ENCODE peak calls at places on chromosomes 3 and 15, in seven cellular contexts. C is CD4-positive, alpha-beta T cell; G is testis; A is fibroblast of mammary gland; H is MM.1S; T is psoas muscle; N is breast epithelium. Y is an unnamed sample.

GRCh38 chr3:39000008-39000450 is 51.7 kb downstream of the SCN11A start:
- DNase-seq in C (no peak), T (no peak), H (peak; percentile 83), N (no peak), A (peak; percentile 78), G (no peak), Y (peak; percentile 59)

GRCh38 chr3:127951276-127951675 is 36.2 kb downstream of the KBTBD12 start:
- DNase-seq in N (no peak), A (peak; percentile 86), H (no peak), T (no peak), G (no peak), C (no peak), Y (no peak)

GRCh38 chr3:187684444-187684843 is 14.2 kb upstream of the SST start:
- DNase-seq in C (no peak), G (no peak), A (no peak), T (no peak), N (no peak), H (no peak), Y (no peak)

GRCh38 chr3:135756016-135756695 is 209.4 kb upstream of the PPP2R3A start:
- DNase-seq in A (no peak), H (no peak), N (no peak), C (no peak), T (no peak), G (no peak), Y (no peak)

GRCh38 chr3:128500556-128500955 is 7.6 kb upstream of the GATA2 start:
- DNase-seq in T (no peak), N (no peak), A (no peak), G (no peak), C (no peak), H (no peak), Y (no peak)

GRCh38 chr15:26639976-26640375 is 132.9 kb downstream of the GABRB3 start:
- DNase-seq in C (no peak), N (no peak), T (no peak), H (no peak), A (no peak), G (no peak), Y (no peak)

GRCh38 chr15:90838544-90838943 is 29.8 kb upstream of the FURIN start:
- DNase-seq in G (no peak), N (no peak), H (no peak), A (no peak), C (no peak), T (no peak), Y (no peak)

GRCh38 chr3:183306798-183307671 is 54.0 kb downstream of the B3GNT5 start:
- DNase-seq in A (peak; percentile 78), G (peak; percentile 53), N (peak; percentile 67), H (peak; percentile 96), T (peak; percentile 87), C (no peak), Y (peak; percentile 49)

GRCh38 chr3:42014949-42015533 is 53.1 kb upstream of the ULK4 start:
- DNase-seq in A (peak; percentile 46), H (peak; percentile 46), N (no peak), C (no peak), T (peak; percentile 84), G (peak; percentile 31), Y (peak; percentile 38)

GRCh38 chr3:78139166-78139565 is 1099.3 kb downstream of the ROBO2 start:
- DNase-seq in G (no peak), N (no peak), T (no peak), C (no peak), A (peak; percentile 48), H (no peak), Y (no peak)

GRCh38 chr3:73144276-73144675 is 82.8 kb downstream of the EBLN2 start:
- DNase-seq in A (peak; percentile 7), H (no peak), G (no peak), T (peak; percentile 80), C (no peak), N (no peak), Y (no peak)

GRCh38 chr3:53845103-53845880 is 927 bp downstream of the CHDH start:
- DNase-seq in A (peak; percentile 24), T (peak; percentile 77), C (no peak), N (peak; percentile 71), G (peak; percentile 75), H (peak; percentile 73), Y (peak; percentile 75)
- TF ChIP-seq CTCF in A (peak; percentile 7), T (peak; percentile 30), C (no peak), N (peak; percentile 31), G (no peak), H (peak; percentile 44), Y (peak; percentile 18)

DNA sequence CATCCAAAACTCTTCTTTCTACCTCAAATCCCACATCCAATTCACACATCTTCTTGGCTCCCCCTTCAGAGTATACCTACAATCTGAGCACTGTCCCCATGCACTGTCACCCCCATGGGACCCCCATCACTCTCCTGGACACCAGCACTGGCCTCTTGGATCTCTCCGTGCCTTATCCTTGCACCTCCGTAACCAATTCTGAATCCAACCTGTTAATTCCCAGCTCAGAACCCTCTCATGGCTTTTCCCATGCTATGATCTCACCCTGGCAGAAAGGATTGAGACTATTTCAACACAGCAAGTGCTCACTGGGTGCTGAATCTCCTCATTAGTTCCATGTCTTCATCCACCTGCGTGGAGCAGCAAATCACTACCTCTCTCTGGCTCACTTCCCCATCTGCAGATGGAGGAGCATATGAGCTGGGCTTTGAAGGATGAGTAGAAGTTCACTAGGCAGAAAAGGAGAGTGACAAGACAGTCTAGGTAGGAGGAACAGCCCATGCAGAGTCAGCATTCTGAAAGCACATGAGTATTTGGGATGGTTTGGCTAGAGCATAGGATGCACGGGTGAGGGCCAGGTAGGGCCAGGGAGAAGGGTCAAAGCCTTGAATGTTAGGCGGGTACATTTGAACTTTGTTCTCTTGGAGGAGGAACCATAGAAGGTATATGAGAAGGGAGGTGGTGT is 48.7 kb downstream of the SLC6A6 start:
- DNase-seq in N (no peak), C (no peak), G (no peak), A (no peak), T (no peak), H (no peak), Y (no peak)
- TF ChIP-seq CTCF in N (no peak), C (no peak), G (no peak), A (no peak), T (no peak), H (no peak), Y (no peak)

GRCh38 chr3:50350527-50351317 is at the start of the genes CYB561D2 and NPRL2:
- DNase-seq in C (peak; percentile 98), H (peak; percentile 98), A (peak; percentile 83), G (peak; percentile 97), N (peak; percentile 97), T (peak; percentile 99), Y (peak; percentile 95)

GRCh38 chr3:50351318-50351687 is 641 bp downstream of the CYB561D2 start:
- DNase-seq in C (no peak), A (no peak), G (no peak), H (no peak), T (no peak), N (no peak), Y (no peak)

GRCh38 chr3:50353231-50354004 is 2.8 kb downstream of the CYB561D2 start:
- DNase-seq in A (no peak), C (no peak), G (no peak), N (no peak), T (no peak), H (no peak), Y (no peak)

GRCh38 chr3:50354186-50354764 is 3.6 kb downstream of the CYB561D2 start:
- DNase-seq in T (no peak), G (no peak), H (no peak), N (no peak), C (no peak), A (no peak), Y (no peak)

DNA sequence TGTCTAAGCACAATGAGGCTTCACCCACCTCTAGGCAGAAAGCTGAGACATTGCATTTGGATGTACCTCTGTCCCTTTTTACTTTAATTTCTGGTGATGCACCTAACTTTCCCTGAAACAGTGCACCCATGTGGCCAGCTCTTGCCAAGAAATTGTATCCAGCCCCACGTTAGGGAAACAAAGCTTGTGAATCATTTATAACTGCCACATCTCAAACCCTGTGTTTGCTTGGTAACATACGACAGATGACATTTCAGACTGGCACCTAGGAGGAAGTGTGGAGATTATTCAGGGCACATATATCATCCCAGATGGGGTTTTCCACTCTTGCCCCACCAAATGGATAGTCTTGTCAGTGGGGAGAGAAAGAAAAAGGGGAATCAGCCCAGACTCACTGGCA is 2.1 kb downstream of the CYB561D2 start:
- DNase-seq in H (no peak), T (no peak), A (peak; percentile 43), N (no peak), G (no peak), C (no peak), Y (no peak)
- TF ChIP-seq CTCF in H (peak; percentile 31), T (no peak), A (peak; percentile 31), N (no peak), G (no peak), C (no peak), Y (no peak)

GRCh38 chr15:70185251-70185711 is 87.6 kb upstream of the TLE3 start:
- DNase-seq in T (no peak), G (no peak), H (no peak), C (no peak), A (no peak), N (no peak), Y (no peak)
- TF ChIP-seq CTCF in T (no peak), G (no peak), H (no peak), C (no peak), A (no peak), N (no peak), Y (no peak)

DNA sequence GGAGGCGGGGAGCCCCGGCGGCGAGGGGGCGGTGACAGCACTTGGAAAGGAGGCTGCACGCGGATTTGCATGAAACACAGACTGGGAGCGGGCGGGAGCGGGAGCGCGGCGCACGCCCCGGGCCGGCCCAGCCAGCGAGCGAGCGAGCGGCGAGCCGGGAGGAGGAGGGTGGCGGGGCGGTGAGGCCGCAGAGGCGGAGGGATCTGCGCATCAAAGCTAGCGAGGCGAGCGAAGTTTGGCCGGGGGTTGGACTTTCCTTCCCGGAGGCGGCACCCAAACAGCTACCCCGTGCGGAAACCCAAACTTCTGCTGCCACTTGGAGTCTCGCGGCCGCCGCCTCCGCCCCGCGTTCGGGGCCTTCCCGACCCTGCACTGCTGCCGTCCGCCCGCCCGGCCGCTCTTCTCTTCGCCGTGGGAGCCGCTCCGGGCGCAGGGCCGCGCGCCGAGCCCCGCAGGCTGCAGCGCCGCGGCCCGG is at the start of gene SMAD3:
- DNase-seq in H (peak; percentile 91), G (peak; percentile 91), N (peak; percentile 87), T (peak; percentile 96), C (peak; percentile 42), A (peak; percentile 92), Y (peak; percentile 93)
- TF ChIP-seq CTCF in H (no peak), G (no peak), N (no peak), T (no peak), C (no peak), A (no peak), Y (no peak)

DNA sequence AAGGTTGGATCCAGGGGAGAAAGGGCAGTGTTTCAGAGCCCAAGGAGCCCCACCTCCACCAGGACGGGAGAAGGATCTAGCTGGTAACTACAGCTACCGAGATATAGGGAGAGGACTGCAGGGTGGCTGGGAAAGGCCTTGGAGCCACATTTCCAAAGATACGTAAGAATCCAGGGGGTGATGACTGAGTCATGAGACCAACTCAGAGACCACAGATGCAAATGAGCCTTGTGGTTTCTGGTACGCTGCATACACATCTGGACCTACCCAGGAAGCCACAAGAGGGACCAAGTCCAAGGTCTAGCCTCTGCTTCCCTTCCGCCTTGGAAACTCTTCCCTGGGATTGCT is 13.5 kb downstream of the IGDCC4 start:
- DNase-seq in H (no peak), T (peak; percentile 35), C (no peak), G (no peak), A (peak; percentile 100), N (no peak), Y (no peak)
- TF ChIP-seq CTCF in H (no peak), T (no peak), C (no peak), G (no peak), A (peak; percentile 9), N (no peak), Y (no peak)

GRCh38 chr3:44924102-44925084 is 50.0 kb downstream of the TGM4 start:
- DNase-seq in H (no peak), T (no peak), C (no peak), A (no peak), G (peak; percentile 21), N (no peak), Y (no peak)
- TF ChIP-seq CTCF in H (no peak), T (no peak), C (no peak), A (no peak), G (no peak), N (no peak), Y (no peak)

Y was measured in GM20000.